ENCODE peak calls at places on chromosome 21, in eight cellular contexts. E is nephron progenitor cell; Y is CD8-positive, alpha-beta memory T cell; B is ecto neural progenitor cell; Q is A549; Z is substantia nigra; A is effector CD4-positive, alpha-beta T cell; W is mucosa of descending colon. I is an unnamed sample.

GRCh38 chr21:16993416-16994044 is 519.3 kb upstream of the CXADR start:
- DNase-seq in Y (no peak), A (no peak), Z (no peak), Q (no peak), B (no peak), E (no peak), W (no peak), I (no peak)

GRCh38 chr21:26804895-26805609 is 40.2 kb downstream of the ADAMTS1 start:
- DNase-seq in Q (no peak), Y (no peak), A (no peak), E (no peak), Z (no peak), B (no peak), W (no peak), I (no peak)

GRCh38 chr21:34807881-34808568 is 139.2 kb downstream of the CLIC6 start:
- DNase-seq in W (no peak), Q (peak), B (no peak), A (peak), Y (peak), E (no peak), Z (no peak), I (peak)

GRCh38 chr21:27388835-27389234 is 421.9 kb upstream of the ADAMTS5 start:
- DNase-seq in E (no peak), Y (no peak), Q (no peak), B (no peak), Z (no peak), A (no peak), W (no peak), I (no peak)

GRCh38 chr21:25283720-25284119 is 323.6 kb downstream of the MRPL39 start:
- DNase-seq in Z (no peak), E (peak), Y (no peak), W (no peak), Q (peak), B (no peak), A (no peak), I (peak)

GRCh38 chr21:15000076-15000475 is 64.7 kb downstream of the NRIP1 start:
- DNase-seq in Y (no peak), E (no peak), Q (no peak), W (no peak), B (no peak), A (no peak), Z (no peak), I (peak)

GRCh38 chr21:38982096-38982495 is 176.4 kb downstream of the ETS2 start:
- DNase-seq in Y (no peak), A (no peak), Z (no peak), B (no peak), E (peak), W (no peak), Q (no peak), I (no peak)

GRCh38 chr21:18114735-18115134 is 129.9 kb upstream of the CHODL start:
- DNase-seq in W (no peak), A (no peak), Y (no peak), B (no peak), Q (no peak), Z (no peak), E (no peak), I (no peak)

GRCh38 chr21:33402011-33402979 is 918 bp upstream of the IFNGR2 start:
- DNase-seq in Y (no peak), Q (no peak), W (peak), Z (peak), A (no peak), B (peak), E (peak), I (peak)

GRCh38 chr21:16942703-16943102 is 570.1 kb upstream of the CXADR start:
- DNase-seq in W (no peak), E (no peak), Z (no peak), B (no peak), A (no peak), Q (peak), Y (no peak), I (peak)

GRCh38 chr21:37582613-37583012 is 216.0 kb downstream of the DYRK1A start:
- DNase-seq in E (no peak), Q (peak), A (no peak), W (no peak), B (no peak), Z (no peak), Y (no peak), I (peak)

GRCh38 chr21:45097827-45098387 is 23.5 kb downstream of the ADARB1 start:
- DNase-seq in W (no peak), B (no peak), Y (no peak), Z (no peak), E (no peak), Q (no peak), A (no peak), I (no peak)

I was measured in LHCN-M2.